ENCODE peak calls at places on chromosomes 4 and X, in nine cellular contexts. S is BE2C, B is neural progenitor cell, R is tibial artery, G is kidney epithelial cell, D is astrocyte, J is fibroblast of lung, F is tibial nerve, U is cardiac fibroblast. Z is an unnamed sample.

GRCh38 chr4:148914734-148915133 is 472.5 kb upstream of the NR3C2 start:
- DNase-seq in R (no peak), G (no peak), B (no peak), U (no peak), F (no peak), J (no peak), S (no peak), D (no peak), Z (no peak)

GRCh38 chr4:168797176-168797575 is 212.9 kb downstream of the CBR4 start:
- DNase-seq in B (no peak), J (peak), G (peak), S (no peak), R (no peak), U (peak), D (peak), F (no peak), Z (no peak)

GRCh38 chr4:8697826-8698225 is 105.3 kb downstream of the CPZ start:
- DNase-seq in B (no peak), G (no peak), U (no peak), J (no peak), F (no peak), D (no peak), R (no peak), S (no peak), Z (no peak)

GRCh38 chr4:150381671-150382427 is 200.1 kb upstream of the MAB21L2 start:
- DNase-seq in S (no peak), J (peak), R (no peak), B (no peak), D (peak), G (no peak), F (no peak), U (peak), Z (no peak)

GRCh38 chr4:54998991-54999390 is 126.4 kb downstream of the KDR start:
- DNase-seq in U (peak), J (peak), S (no peak), R (no peak), G (no peak), D (peak), F (no peak), B (peak), Z (no peak)

GRCh38 chr4:188439641-188440311 is 300.5 kb downstream of the TRIML1 start:
- DNase-seq in B (no peak), S (peak), J (peak), G (no peak), D (no peak), F (no peak), U (peak), R (no peak), Z (no peak)

GRCh38 chr4:51909236-51909703 is 66.3 kb downstream of the DCUN1D4 start:
- DNase-seq in U (no peak), B (no peak), J (no peak), S (no peak), F (no peak), G (no peak), R (no peak), D (no peak), Z (no peak)

GRCh38 chr4:853416-853781 is 27.5 kb upstream of the CPLX1 start:
- DNase-seq in J (no peak), R (no peak), B (no peak), D (no peak), F (no peak), S (no peak), U (no peak), G (no peak), Z (no peak)

GRCh38 chrX:75873993-75874392 is 88.9 kb upstream of the MAGEE2 start:
- DNase-seq in F (no peak), J (no peak), D (no peak), R (no peak), U (no peak), G (no peak), B (no peak), S (no peak), Z (no peak)

GRCh38 chr4:83334425-83335241 is at the start of gene HPSE:
- DNase-seq in F (peak), J (peak), R (peak), U (peak), B (peak), S (peak), D (peak), G (peak), Z (peak)

GRCh38 chr4:61427818-61428495 is 227.8 kb downstream of the ADGRL3 start:
- DNase-seq in R (no peak), B (no peak), D (peak), G (no peak), J (no peak), U (peak), F (no peak), S (no peak), Z (no peak)

GRCh38 chr4:120557372-120557771 is 365.2 kb downstream of the PRDM5 start:
- DNase-seq in S (no peak), J (peak), U (peak), R (no peak), D (no peak), F (no peak), G (no peak), B (no peak), Z (no peak)

GRCh38 chr4:186826866-186827541 is 103.3 kb upstream of the FAT1 start:
- DNase-seq in J (no peak), G (no peak), R (no peak), S (no peak), F (no peak), B (no peak), D (no peak), U (no peak), Z (no peak)

GRCh38 chrX:4320436-4320947 is 607.0 kb upstream of the PRKX start:
- DNase-seq in J (no peak), S (no peak), B (peak), F (no peak), G (no peak), D (no peak), R (no peak), U (no peak), Z (no peak)

GRCh38 chr4:108762559-108763225 is at the start of gene ETNPPL:
- DNase-seq in U (peak), S (peak), B (peak), G (no peak), R (no peak), F (no peak), J (peak), D (no peak), Z (no peak)

GRCh38 chr4:126405369-126405982 is 1090.7 kb downstream of the FAT4 start:
- DNase-seq in D (peak), F (no peak), S (no peak), R (no peak), J (peak), B (peak), G (no peak), U (peak), Z (no peak)

GRCh38 chrX:148874621-148875020 is 374.2 kb downstream of the AFF2 start:
- DNase-seq in U (peak), D (peak), J (peak), F (no peak), R (no peak), B (no peak), S (no peak), G (no peak), Z (no peak)

GRCh38 chr4:14348506-14348905 is 653.8 kb upstream of the CPEB2 start:
- DNase-seq in U (peak), J (peak), S (no peak), F (no peak), B (no peak), G (no peak), R (no peak), D (peak), Z (no peak)

GRCh38 chr4:77199701-77200100 is 42.7 kb downstream of the CCNG2 start:
- DNase-seq in U (no peak), J (no peak), S (no peak), G (no peak), B (no peak), R (no peak), D (no peak), F (no peak), Z (no peak)

GRCh38 chr4:77201857-77202256 is 44.9 kb downstream of the CCNG2 start:
- DNase-seq in B (no peak), S (no peak), R (no peak), J (no peak), G (no peak), F (no peak), U (no peak), D (no peak), Z (no peak)

GRCh38 chr4:77203380-77204197 is 46.6 kb downstream of the CCNG2 start:
- DNase-seq in G (peak), S (peak), B (peak), R (peak), D (peak), J (peak), U (peak), F (peak), Z (peak)

GRCh38 chr4:77201343-77201742 is 44.3 kb downstream of the CCNG2 start:
- DNase-seq in F (no peak), D (peak), U (peak), S (no peak), R (no peak), B (no peak), J (no peak), G (no peak), Z (no peak)

DNA sequence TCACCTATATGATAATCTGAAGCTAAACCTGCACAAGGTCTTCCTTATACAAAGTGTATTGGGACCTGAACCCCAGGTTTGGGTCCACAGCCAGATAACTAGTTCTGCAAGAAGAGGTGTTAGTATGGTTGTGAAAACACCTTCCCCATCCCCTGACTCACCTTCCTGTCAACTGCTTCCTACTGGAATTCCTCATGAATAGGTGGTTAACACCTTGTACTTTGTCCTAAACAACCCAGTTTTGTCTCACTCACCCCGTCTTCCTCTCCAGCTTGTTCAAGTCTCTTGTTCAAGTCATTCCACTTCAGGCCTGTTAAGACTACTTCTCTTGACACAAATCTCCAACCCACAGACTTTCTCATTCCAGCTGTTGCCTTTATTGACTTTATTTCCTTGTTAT is 45.5 kb downstream of the CCNG2 start:
- DNase-seq in D (no peak), R (no peak), U (no peak), S (no peak), F (no peak), J (no peak), G (no peak), B (no peak), Z (no peak)
- TF ChIP-seq CTCF in D (no peak), R (no peak), U (no peak), S (no peak), F (no peak), J (no peak), G (no peak), B (no peak), Z (no peak)

DNA sequence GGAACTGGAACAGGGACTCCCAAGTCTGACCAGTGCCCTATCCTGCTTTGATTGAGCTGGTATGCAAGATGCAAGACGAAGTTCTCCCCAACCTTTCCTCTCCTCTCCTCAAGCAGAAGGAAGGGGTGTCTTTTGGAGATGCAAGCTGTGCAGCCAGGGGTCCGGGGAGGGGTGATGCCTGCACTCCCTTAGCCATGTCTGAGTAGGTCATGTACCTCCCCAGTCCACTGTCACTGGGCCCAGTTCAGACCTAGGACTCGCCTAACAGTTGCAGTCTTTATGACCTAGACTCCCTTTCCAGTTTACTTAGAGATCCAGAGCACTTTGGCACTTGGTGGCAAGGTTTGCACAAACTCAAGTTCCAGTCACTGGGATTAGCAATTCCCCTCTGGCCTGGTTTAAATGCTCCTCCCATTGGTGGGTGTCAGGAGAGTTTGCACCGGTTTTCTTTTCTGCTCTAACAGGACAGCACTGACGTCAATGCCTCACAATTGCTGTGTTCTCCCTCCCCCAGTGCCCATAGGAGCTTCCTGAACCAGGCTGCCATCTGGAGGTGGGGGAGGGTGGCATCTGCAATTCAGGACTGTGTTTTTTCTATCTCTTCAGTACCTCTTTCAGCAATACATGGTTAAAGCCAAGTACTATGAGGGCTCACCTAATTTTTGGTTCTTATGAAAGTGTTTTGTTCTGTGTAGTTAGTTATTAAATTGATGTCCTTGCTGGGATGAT is 782.2 kb downstream of the ARAP2 start:
- DNase-seq in J (no peak), U (no peak), D (no peak), B (peak), G (no peak), R (no peak), F (no peak), S (peak), Z (no peak)
- TF ChIP-seq CTCF in J (no peak), U (no peak), D (no peak), B (peak), G (no peak), R (no peak), F (no peak), S (peak), Z (no peak)

GRCh38 chr4:182716207-182716606 is 201.0 kb downstream of the DCTD start:
- DNase-seq in J (no peak), G (no peak), B (peak), F (no peak), S (no peak), D (no peak), R (no peak), U (no peak), Z (no peak)

GRCh38 chr4:182715548-182715947 is 201.6 kb downstream of the DCTD start:
- DNase-seq in G (no peak), S (no peak), U (no peak), D (no peak), B (no peak), J (no peak), R (no peak), F (no peak), Z (no peak)

DNA sequence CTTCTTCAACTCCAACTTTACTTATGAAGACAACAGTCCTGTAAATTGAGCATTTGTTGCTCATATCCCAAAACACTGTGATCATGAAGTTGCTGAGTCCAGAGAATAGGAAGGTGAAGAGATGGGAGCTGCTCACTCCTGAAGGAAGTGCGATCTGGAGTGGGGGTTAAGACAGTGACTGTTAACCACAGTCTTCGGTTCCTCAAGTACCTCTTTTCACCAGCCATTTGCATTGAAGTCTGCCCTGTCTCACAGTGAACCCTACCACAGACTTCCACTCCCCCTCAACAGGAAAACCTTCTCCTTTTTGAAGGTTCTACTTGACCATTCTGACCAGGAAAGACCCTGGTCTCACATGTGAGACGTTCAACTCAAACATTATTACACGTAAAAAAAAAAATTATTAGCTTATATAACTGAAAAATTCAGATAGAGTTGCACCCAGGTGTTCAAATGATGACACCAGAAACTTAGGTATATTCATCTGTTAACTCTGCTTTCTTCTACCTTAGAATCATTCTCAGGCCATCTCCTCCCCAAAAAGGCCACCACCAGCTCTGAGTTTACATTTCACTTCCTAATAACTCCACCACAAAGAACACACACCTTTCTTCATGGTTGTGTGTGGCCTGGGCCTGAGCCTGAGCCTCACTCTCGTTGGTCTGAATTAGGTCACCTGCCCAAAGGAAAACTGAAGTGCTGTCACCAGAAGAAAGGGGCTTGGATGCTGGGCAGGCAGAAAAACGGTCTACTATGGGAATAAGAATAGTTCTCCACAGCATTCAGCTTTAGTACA is 199.2 kb downstream of the DCTD start:
- DNase-seq in G (no peak), R (no peak), B (no peak), S (no peak), J (no peak), D (no peak), F (no peak), U (no peak), Z (no peak)
- TF ChIP-seq CTCF in G (no peak), R (no peak), B (no peak), S (no peak), J (no peak), D (no peak), F (no peak), U (no peak), Z (no peak)

DNA sequence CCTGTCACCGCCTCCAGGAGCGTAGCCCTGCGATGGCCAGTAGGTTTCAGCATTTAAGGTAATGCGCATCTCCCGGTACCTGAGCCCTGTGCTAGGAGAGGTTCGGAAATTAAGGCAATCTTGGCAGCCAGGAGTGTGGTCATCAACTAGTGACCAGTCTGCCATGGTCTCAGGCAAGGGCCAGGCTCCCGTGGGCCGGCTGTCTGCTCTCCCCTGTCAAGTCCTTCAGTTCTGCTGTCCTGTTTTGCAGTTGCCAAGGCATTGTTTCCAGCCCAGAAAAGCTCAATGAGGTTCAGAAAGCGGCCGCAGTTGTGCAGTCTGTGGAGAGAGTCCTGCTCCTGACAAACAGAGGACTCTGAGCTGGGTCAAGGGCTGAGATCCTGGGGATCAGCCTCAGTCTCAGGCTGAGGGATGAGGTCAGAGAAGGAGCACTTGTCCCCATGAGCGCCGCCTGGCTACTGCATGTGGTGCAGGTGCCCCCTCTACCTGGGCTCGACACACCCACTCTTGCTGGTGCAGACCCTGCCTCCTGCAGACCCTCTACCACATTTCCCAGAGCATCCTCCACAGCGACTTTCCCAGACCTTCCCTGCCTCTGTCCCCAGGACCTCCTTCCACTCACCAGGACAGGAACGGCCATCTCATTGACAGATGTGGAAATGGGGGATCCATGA is 53.4 kb upstream of the PSAPL1 start:
- DNase-seq in J (no peak), F (no peak), R (no peak), S (no peak), D (no peak), U (no peak), G (no peak), B (no peak), Z (no peak)
- TF ChIP-seq CTCF in J (no peak), F (no peak), R (no peak), S (no peak), D (no peak), U (no peak), G (no peak), B (no peak), Z (no peak)

Z was measured in omental fat pad.